ENCODE peak calls at places on chromosomes 1 and 21, in four cellular contexts. D, J, A and Z are unnamed samples.
A peak's percentile ranks its signal among the peaks of the same experiment; 100 is the strongest.

GRCh38 chr1:12621346-12622320 is 3.6 kb upstream of the DHRS3 start:
- DNase-seq in A (no peak), J (no peak), D (peak; percentile 68), Z (no peak)

GRCh38 chr1:27137022-27137542 is 17.8 kb downstream of the SLC9A1 start:
- DNase-seq in J (peak; percentile 60), A (peak; percentile 54), D (peak; percentile 74), Z (no peak)

GRCh38 chr1:227728059-227728891 is 6.8 kb downstream of the JMJD4 start:
- DNase-seq in J (peak; percentile 88), D (peak; percentile 87), A (peak; percentile 89), Z (peak; percentile 94)

GRCh38 chr21:46227811-46228344 is 696 bp downstream of the LSS start:
- DNase-seq in J (no peak), A (no peak), D (no peak), Z (no peak)

GRCh38 chr1:164440222-164440621 is 118.8 kb upstream of the PBX1 start:
- DNase-seq in A (peak; percentile 60), J (no peak), D (no peak), Z (no peak)

GRCh38 chr1:52919051-52919719 is 2.4 kb downstream of the ECHDC2 start:
- DNase-seq in D (no peak), A (no peak), J (no peak), Z (no peak)

GRCh38 chr1:101135526-101135925 is 101.3 kb upstream of the S1PR1 start:
- DNase-seq in J (no peak), D (no peak), A (no peak), Z (no peak)

GRCh38 chr1:18951818-18952391 is 4.6 kb downstream of the IFFO2 start:
- DNase-seq in A (no peak), D (no peak), J (no peak), Z (no peak)

GRCh38 chr21:37281993-37282392 is 14.9 kb upstream of the VPS26C start:
- DNase-seq in D (no peak), J (no peak), A (no peak), Z (peak; percentile 16)

GRCh38 chr1:119027759-119028158 is 39.6 kb upstream of the TBX15 start:
- DNase-seq in D (no peak), A (no peak), J (no peak), Z (no peak)

GRCh38 chr1:172343246-172344099 is 77.0 kb upstream of the C1orf105 start:
- DNase-seq in J (no peak), D (no peak), A (no peak), Z (no peak)

GRCh38 chr1:27122652-27123051 is 32.3 kb downstream of the SLC9A1 start:
- DNase-seq in D (no peak), A (peak; percentile 95), J (peak; percentile 94), Z (no peak)

GRCh38 chr1:238329671-238330070 is 438.9 kb upstream of the ZP4 start:
- DNase-seq in D (no peak), J (no peak), A (no peak), Z (no peak)

GRCh38 chr21:8998946-8999681 is 1522.3 kb upstream of the TPTE start:
- DNase-seq in J (no peak), A (no peak), D (no peak), Z (no peak)

GRCh38 chr1:36199934-36200741 is 24.1 kb upstream of the THRAP3 start:
- DNase-seq in A (peak; percentile 78), J (peak; percentile 36), D (peak; percentile 60), Z (no peak)

GRCh38 chr1:106921186-106921585 is 135.3 kb upstream of the PRMT6 start:
- DNase-seq in A (no peak), D (no peak), J (no peak), Z (no peak)

GRCh38 chr1:19764848-19765247 is 34.9 kb downstream of the TMCO4 start:
- DNase-seq in J (no peak), D (no peak), A (no peak), Z (no peak)

GRCh38 chr1:231693361-231694080 is 66.9 kb downstream of the DISC1 start:
- DNase-seq in A (no peak), D (no peak), J (no peak), Z (no peak)

GRCh38 chr1:48654606-48655210 is 122.0 kb downstream of the BEND5 start:
- DNase-seq in J (no peak), A (no peak), D (no peak), Z (no peak)

GRCh38 chr1:156400191-156400920 is 31.3 kb downstream of the RHBG start:
- DNase-seq in A (no peak), J (no peak), D (no peak), Z (no peak)

GRCh38 chr1:3891329-3891867 is 8.7 kb downstream of the C1orf174 start:
- DNase-seq in D (no peak), J (no peak), A (no peak), Z (no peak)

GRCh38 chr1:227939791-227940771 is 7.7 kb downstream of the WNT9A start:
- DNase-seq in J (peak; percentile 10), D (peak; percentile 15), A (no peak), Z (peak; percentile 31)

GRCh38 chr1:232806071-232806510 is 875 bp downstream of the MAP10 start:
- DNase-seq in A (no peak), J (no peak), D (no peak), Z (no peak)

GRCh38 chr1:169060906-169061683 is 45.4 kb upstream of the ATP1B1 start:
- DNase-seq in J (no peak), D (no peak), A (peak; percentile 34), Z (no peak)

GRCh38 chr1:47963568-47963973 is 33.6 kb downstream of the TRABD2B start:
- DNase-seq in D (no peak), J (no peak), A (peak; percentile 23), Z (peak; percentile 92)

GRCh38 chr21:33441489-33442477 is 38.0 kb downstream of the TMEM50B start:
- DNase-seq in A (peak; percentile 84), J (peak; percentile 67), D (peak; percentile 55), Z (no peak)

GRCh38 chr1:235158680-235159079 is 2.4 kb downstream of the RBM34 start:
- DNase-seq in A (no peak), D (no peak), J (no peak), Z (no peak)

GRCh38 chr1:205917466-205918248 is 25.6 kb downstream of the SLC26A9 start:
- DNase-seq in A (no peak), J (no peak), D (no peak), Z (peak; percentile 22)

GRCh38 chr1:53545663-53546408 is 86.6 kb downstream of the DMRTB1 start:
- DNase-seq in J (no peak), A (no peak), D (peak; percentile 30), Z (no peak)